ENCODE peak calls at places on chromosomes 6 and 20, in five cellular contexts. B is HL-60, W is neural crest cell, F is HCT116, M is PC-3. V is an unnamed sample.
A peak's percentile ranks its signal among the peaks of the same experiment; 100 is the strongest.

GRCh38 chr6:736657-737446 is 43.9 kb upstream of the EXOC2 start:
- DNase-seq in B (no peak), W (no peak), F (no peak), M (no peak), V (no peak)

GRCh38 chr6:24497254-24497989 is 2.7 kb downstream of the ALDH5A1 start:
- DNase-seq in B (no peak), W (no peak), F (no peak), M (no peak), V (no peak)

GRCh38 chr6:134898575-134898974 is 51.3 kb downstream of the ALDH8A1 start:
- DNase-seq in B (no peak), W (no peak), F (no peak), M (no peak), V (no peak)

GRCh38 chr6:137646506-137646905 is 152.3 kb upstream of the OLIG3 start:
- DNase-seq in B (no peak), W (no peak), F (no peak), M (no peak), V (no peak)

GRCh38 chr20:51026317-51026716 is 3.4 kb upstream of the KCNG1 start:
- DNase-seq in B (no peak), W (no peak), F (no peak), M (no peak), V (no peak)

GRCh38 chr6:109079981-109080380 is 14.7 kb downstream of the SESN1 start:
- DNase-seq in B (no peak), W (no peak), F (no peak), M (no peak), V (no peak)

GRCh38 chr6:209432-210103 is 82.7 kb upstream of the DUSP22 start:
- DNase-seq in B (no peak), W (no peak), F (no peak), M (no peak), V (no peak)

GRCh38 chr6:110097443-110097842 is 82.0 kb downstream of the WASF1 start:
- DNase-seq in B (no peak), W (no peak), F (no peak), M (no peak), V (no peak)

GRCh38 chr6:36399970-36400369 is 12.5 kb upstream of the ETV7 start:
- DNase-seq in B (no peak), W (no peak), F (no peak), M (no peak), V (no peak)

GRCh38 chr6:170292778-170293164 is 1.9 kb upstream of the DLL1 start:
- DNase-seq in B (no peak), W (no peak), F (peak; percentile 32), M (peak; percentile 53), V (no peak)

GRCh38 chr6:4028051-4028450 is 50.9 kb downstream of the FAM217A start:
- DNase-seq in B (no peak), W (no peak), F (no peak), M (no peak), V (no peak)

GRCh38 chr6:4030672-4031071 is 48.3 kb downstream of the FAM217A start:
- DNase-seq in B (no peak), W (no peak), F (no peak), M (no peak), V (no peak)

GRCh38 chr6:4032475-4032874 is 46.5 kb downstream of the FAM217A start:
- DNase-seq in B (no peak), W (no peak), F (no peak), M (no peak), V (no peak)

GRCh38 chr6:4036581-4036980 is 42.4 kb downstream of the FAM217A start:
- DNase-seq in B (no peak), W (no peak), F (no peak), M (no peak), V (no peak)

GRCh38 chr6:4031442-4031841 is 47.5 kb downstream of the FAM217A start:
- DNase-seq in B (no peak), W (no peak), F (no peak), M (no peak), V (no peak)
- TF ChIP-seq CTCF in B (no peak), W (no peak), F (no peak), M (no peak), V (no peak)

DNA sequence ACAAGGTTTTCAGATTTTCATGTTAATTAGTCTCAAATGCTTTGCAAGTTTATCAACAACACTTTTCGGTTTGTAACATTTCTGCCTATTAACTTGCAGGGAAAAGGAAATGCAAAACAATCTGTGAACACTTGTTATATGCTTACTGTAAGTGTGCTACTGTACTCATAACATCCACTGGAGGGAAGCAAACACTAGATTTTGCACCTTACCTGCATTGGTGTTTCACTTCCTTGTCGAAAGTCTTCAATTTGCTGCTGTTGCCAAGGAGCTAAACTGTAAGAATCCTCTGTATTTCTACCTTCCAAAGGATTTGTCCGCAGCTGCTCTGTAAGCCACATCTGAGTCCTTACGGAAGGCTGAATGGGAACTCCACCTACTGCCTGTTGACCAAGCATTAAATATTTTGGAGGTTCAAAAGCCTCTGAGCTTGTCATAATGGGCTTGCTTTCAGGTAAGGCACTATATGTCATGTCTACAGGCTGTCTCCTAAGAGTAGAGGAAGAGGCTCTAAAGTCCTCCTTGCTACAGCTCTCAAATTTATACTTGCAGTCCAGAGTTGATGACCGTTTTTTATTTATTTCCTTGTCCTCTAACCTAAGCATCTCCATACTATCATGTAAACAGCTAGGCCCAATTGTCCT is 17.3 kb downstream of the PLN start:
- DNase-seq in B (no peak), W (no peak), F (peak; percentile 18), M (peak; percentile 56), V (no peak)
- TF ChIP-seq CTCF in B (peak; percentile 4), W (peak; percentile 69), F (peak; percentile 50), M (peak; percentile 64), V (peak; percentile 59)

GRCh38 chr20:32439132-32439829 is 81.2 kb downstream of the ASXL1 start:
- DNase-seq in B (no peak), W (no peak), F (no peak), M (no peak), V (peak; percentile 54)

GRCh38 chr20:32436968-32437367 is 78.8 kb downstream of the ASXL1 start:
- DNase-seq in B (no peak), W (no peak), F (no peak), M (no peak), V (no peak)

GRCh38 chr20:32436142-32436861 is 78.2 kb downstream of the ASXL1 start:
- DNase-seq in B (no peak), W (no peak), F (no peak), M (no peak), V (no peak)

GRCh38 chr20:32438331-32438858 is 80.3 kb downstream of the ASXL1 start:
- DNase-seq in B (no peak), W (no peak), F (no peak), M (no peak), V (no peak)

GRCh38 chr20:32437391-32438074 is 79.4 kb downstream of the ASXL1 start:
- DNase-seq in B (no peak), W (no peak), F (no peak), M (peak; percentile 23), V (no peak)
- TF ChIP-seq CTCF in B (no peak), W (peak; percentile 59), F (peak; percentile 51), M (peak; percentile 45), V (peak; percentile 67)

DNA sequence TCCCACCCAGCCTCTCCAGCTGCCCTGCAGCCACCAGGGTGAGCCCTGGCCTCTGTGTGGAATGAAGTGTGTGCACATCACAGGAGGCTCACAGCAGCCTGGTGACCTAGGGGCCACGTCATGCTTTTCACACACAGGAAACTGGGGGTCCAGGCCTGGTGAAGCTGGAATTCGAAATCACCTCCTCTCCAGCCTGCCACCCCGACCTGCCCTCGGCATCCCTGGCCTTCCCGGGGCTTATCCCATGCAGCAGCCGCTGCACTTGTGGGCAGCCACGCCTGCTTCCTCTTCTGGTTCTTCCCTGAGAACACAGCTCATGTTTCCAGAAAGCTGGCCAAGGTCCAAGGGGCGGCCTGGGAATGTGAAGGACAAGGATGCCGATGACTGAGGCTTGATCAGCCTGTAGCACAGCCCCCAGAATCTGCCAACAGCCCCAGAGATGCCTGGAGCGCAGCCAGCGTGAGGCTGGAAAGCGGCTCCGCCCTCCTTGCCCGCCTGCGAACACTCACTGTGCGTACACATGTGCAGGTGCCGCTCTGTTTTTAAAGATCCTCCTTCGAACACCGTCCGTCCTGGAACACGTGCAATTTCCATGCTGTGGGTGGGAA is 4.2 kb upstream of the NTSR1 start:
- DNase-seq in B (peak; percentile 41), W (no peak), F (peak; percentile 91), M (peak; percentile 99), V (no peak)
- TF ChIP-seq CTCF in B (no peak), W (no peak), F (no peak), M (no peak), V (no peak)

DNA sequence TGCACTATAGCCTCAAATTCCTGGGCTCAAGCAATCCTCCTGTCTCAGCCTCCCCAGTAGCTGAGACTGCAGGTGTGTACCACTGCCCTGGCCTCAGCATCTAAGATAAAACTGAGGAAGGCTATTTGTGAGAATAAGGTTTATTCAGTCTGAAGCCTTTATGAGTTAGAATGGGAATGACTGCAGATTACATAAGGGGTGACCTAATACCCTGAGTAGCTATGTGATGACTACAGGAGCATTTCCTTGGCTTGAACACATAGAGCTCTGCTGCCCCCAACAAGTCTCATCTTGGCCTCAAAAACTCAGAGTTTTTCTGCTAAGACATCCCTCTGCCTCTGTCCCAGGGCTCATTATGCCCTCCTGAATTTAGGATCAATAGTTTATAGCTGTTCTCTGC is 7.6 kb downstream of the GSS start:
- DNase-seq in B (no peak), W (no peak), F (no peak), M (peak; percentile 58), V (no peak)
- TF ChIP-seq CTCF in B (no peak), W (no peak), F (no peak), M (peak; percentile 24), V (no peak)

DNA sequence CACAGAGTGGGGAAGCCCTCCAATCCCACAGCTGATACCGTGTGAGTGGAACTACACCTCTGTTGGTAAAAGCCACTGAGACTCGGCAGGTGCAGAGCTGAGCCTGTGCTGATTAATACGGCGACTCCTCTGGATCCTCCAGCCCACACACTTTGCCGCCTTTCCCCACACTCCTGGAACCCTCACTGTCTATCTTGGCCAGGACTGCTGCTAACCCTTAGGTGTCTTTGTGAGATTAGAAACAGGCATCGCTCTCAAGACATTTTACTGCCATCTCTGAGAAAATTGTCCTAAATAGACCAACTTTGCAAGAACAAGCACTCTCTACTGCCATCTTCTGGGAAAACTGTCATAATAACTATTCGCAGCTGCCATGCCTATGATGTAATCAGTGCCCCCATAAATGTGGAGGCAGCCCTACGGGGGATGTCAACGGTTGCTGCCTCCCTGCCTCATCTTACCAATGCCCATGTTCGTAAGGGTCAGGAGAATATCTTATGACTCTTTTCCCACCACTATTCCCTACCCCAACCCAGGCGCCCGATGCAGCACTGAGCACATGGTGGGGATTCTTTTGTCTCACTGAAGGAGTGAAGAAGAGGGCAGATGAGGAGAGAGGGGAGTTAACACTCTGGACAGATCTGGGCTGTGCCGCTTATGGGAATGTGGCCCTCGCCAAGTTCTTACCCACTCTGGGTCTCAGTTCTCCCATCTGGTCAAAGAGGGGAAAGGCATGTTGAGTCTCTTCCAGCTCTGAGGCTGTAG is 26.1 kb upstream of the KCNB1 start:
- DNase-seq in B (no peak), W (peak; percentile 12), F (peak; percentile 28), M (peak; percentile 80), V (no peak)
- TF ChIP-seq CTCF in B (no peak), W (peak; percentile 70), F (peak; percentile 66), M (peak; percentile 87), V (peak; percentile 79)